ENCODE peak calls at places on chromosome 7, in seven cellular contexts. A, P, B, L, D, X and I are unnamed samples.
A peak's percentile ranks its signal among the peaks of the same experiment; 100 is the strongest.

GRCh38 chr7:92053312-92053711 is 81.0 kb downstream of the CYP51A1 start:
- DNase-seq in X (no peak), L (no peak), D (no peak), P (no peak), B (no peak), A (no peak), I (no peak)

GRCh38 chr7:130491841-130492518 is at the start of gene MEST:
- DNase-seq in A (no peak), P (no peak), X (no peak), L (no peak), D (no peak), B (no peak), I (no peak)

GRCh38 chr7:157219154-157219553 is 80.4 kb downstream of the UBE3C start:
- DNase-seq in L (no peak), B (no peak), A (no peak), D (no peak), X (no peak), P (no peak), I (no peak)

GRCh38 chr7:139034855-139035587 is 821 bp downstream of the ZC3HAV1L start:
- DNase-seq in A (no peak), L (no peak), X (peak; percentile 53), P (no peak), B (peak; percentile 56), D (no peak), I (no peak)

GRCh38 chr7:138665669-138666140 is 35.5 kb downstream of the SVOPL start:
- DNase-seq in B (no peak), A (no peak), P (no peak), X (no peak), D (no peak), L (peak; percentile 42), I (no peak)

GRCh38 chr7:26156454-26157365 is 4.7 kb downstream of the NFE2L3 start:
- DNase-seq in B (peak; percentile 76), A (no peak), L (no peak), D (peak; percentile 48), X (peak; percentile 92), P (peak; percentile 51), I (peak; percentile 90)

GRCh38 chr7:104793066-104793465 is 220.9 kb upstream of the KMT2E start:
- DNase-seq in X (no peak), B (no peak), A (no peak), D (no peak), L (no peak), P (no peak), I (no peak)

GRCh38 chr7:69190738-69191137 is 407.5 kb upstream of the AUTS2 start:
- DNase-seq in P (no peak), L (no peak), B (no peak), A (no peak), X (no peak), D (no peak), I (no peak)

GRCh38 chr7:70243443-70243842 is 645.2 kb downstream of the AUTS2 start:
- DNase-seq in L (no peak), D (no peak), B (no peak), X (no peak), A (no peak), P (no peak), I (no peak)

GRCh38 chr7:130366561-130366960 is 13.7 kb upstream of the CPA1 start:
- DNase-seq in X (no peak), D (no peak), A (no peak), L (no peak), P (no peak), B (no peak), I (no peak)

GRCh38 chr7:1744296-1745017 is 74.4 kb downstream of the ELFN1 start:
- DNase-seq in D (no peak), B (no peak), X (no peak), P (no peak), L (no peak), A (no peak), I (no peak)

GRCh38 chr7:149765399-149766121 is 7.8 kb downstream of the ZNF467 start:
- DNase-seq in A (no peak), X (no peak), P (no peak), L (no peak), B (no peak), D (no peak), I (no peak)

GRCh38 chr7:103117016-103117415 is 31.9 kb downstream of the NAPEPLD start:
- DNase-seq in X (no peak), L (peak; percentile 65), D (no peak), P (no peak), A (no peak), B (no peak), I (no peak)

GRCh38 chr7:77657427-77658331 is 38.6 kb upstream of the RSBN1L start:
- DNase-seq in X (peak; percentile 75), B (peak; percentile 43), P (no peak), L (peak; percentile 48), D (no peak), A (no peak), I (no peak)

GRCh38 chr7:98368721-98369120 is 32.2 kb downstream of the BAIAP2L1 start:
- DNase-seq in P (no peak), B (no peak), A (no peak), L (no peak), X (no peak), D (no peak), I (no peak)

GRCh38 chr7:122304604-122304975 is at the start of gene FEZF1:
- DNase-seq in P (no peak), D (no peak), A (no peak), B (no peak), X (peak; percentile 69), L (no peak), I (no peak)

GRCh38 chr7:77651544-77652162 is 44.6 kb upstream of the RSBN1L start:
- DNase-seq in L (peak; percentile 75), B (peak; percentile 30), D (peak; percentile 16), P (no peak), A (no peak), X (peak; percentile 48), I (no peak)

GRCh38 chr7:30001953-30002352 is 12.4 kb upstream of the SCRN1 start:
- DNase-seq in B (no peak), P (no peak), A (no peak), X (no peak), L (no peak), D (no peak), I (no peak)

GRCh38 chr7:64541438-64542359 is 21.2 kb downstream of the ZNF680 start:
- DNase-seq in X (peak; percentile 17), A (no peak), P (no peak), D (no peak), B (no peak), L (no peak), I (no peak)

GRCh38 chr7:2862831-2863361 is 18.8 kb upstream of the GNA12 start:
- DNase-seq in D (peak; percentile 16), B (no peak), X (no peak), A (no peak), P (no peak), L (no peak), I (no peak)

GRCh38 chr7:124009321-124009720 is 23.5 kb downstream of the TMEM229A start:
- DNase-seq in A (no peak), P (no peak), X (no peak), L (no peak), D (no peak), B (no peak), I (no peak)

GRCh38 chr7:105496501-105496900 is 25.6 kb downstream of the PUS7 start:
- DNase-seq in B (no peak), D (no peak), X (no peak), P (no peak), A (no peak), L (no peak), I (no peak)

GRCh38 chr7:93327006-93327633 is 95.0 kb downstream of the VPS50 start:
- DNase-seq in X (peak; percentile 77), D (no peak), B (no peak), A (no peak), L (no peak), P (peak; percentile 73), I (peak; percentile 73)

GRCh38 chr7:136998495-136998894 is 130.0 kb downstream of the CHRM2 start:
- DNase-seq in L (no peak), A (no peak), P (peak; percentile 31), X (no peak), B (no peak), D (no peak), I (no peak)

GRCh38 chr7:114819629-114820362 is 102.1 kb upstream of the MDFIC start:
- DNase-seq in B (no peak), D (no peak), X (no peak), A (no peak), P (peak; percentile 95), L (no peak), I (peak; percentile 97)

GRCh38 chr7:156050636-156051569 is 238.6 kb upstream of the SHH start:
- DNase-seq in X (no peak), A (no peak), P (no peak), L (no peak), D (no peak), B (no peak), I (no peak)

GRCh38 chr7:99128076-99128950 is 15.6 kb downstream of the SMURF1 start:
- DNase-seq in X (no peak), L (no peak), B (no peak), A (no peak), D (no peak), P (no peak), I (no peak)

GRCh38 chr7:18145160-18145559 is 117.5 kb upstream of the PRPS1L1 start:
- DNase-seq in A (no peak), B (no peak), X (no peak), L (no peak), P (no peak), D (no peak), I (no peak)

GRCh38 chr7:32574626-32575025 is 79.3 kb downstream of the AVL9 start:
- DNase-seq in X (no peak), D (no peak), P (no peak), A (no peak), B (no peak), L (no peak), I (no peak)

GRCh38 chr7:39952378-39952777 is 2.3 kb downstream of the CDK13 start:
- DNase-seq in X (peak; percentile 73), A (no peak), L (no peak), P (no peak), B (no peak), D (no peak), I (peak; percentile 24)

GRCh38 chr7:18684899-18685298 is 189.3 kb downstream of the HDAC9 start:
- DNase-seq in B (no peak), P (no peak), L (no peak), D (no peak), A (no peak), X (peak; percentile 9), I (no peak)